ENCODE peak calls at places on chromosomes 5 and 9, in four cellular contexts. X is kidney epithelial cell, T is tibial artery, M is heart right ventricle. P is an unnamed sample.

GRCh38 chr5:123155511-123155923 is 66.5 kb downstream of the PRDM6 start:
- DNase-seq in T (no peak), M (no peak), X (no peak), P (no peak)

GRCh38 chr5:150036513-150036912 is 36.0 kb downstream of the HMGXB3 start:
- DNase-seq in T (no peak), M (no peak), X (peak), P (no peak)

GRCh38 chr9:106655966-106656365 is 207.0 kb upstream of the ZNF462 start:
- DNase-seq in M (no peak), X (peak), T (no peak), P (peak)

GRCh38 chr5:27855491-27855890 is 817.1 kb upstream of the CDH9 start:
- DNase-seq in X (peak), T (no peak), M (no peak), P (peak)

GRCh38 chr5:155959082-155959481 is 367.9 kb upstream of the SGCD start:
- DNase-seq in X (no peak), M (no peak), T (no peak), P (no peak)

GRCh38 chr9:34744295-34745221 is 34.6 kb upstream of the CCL21 start:
- DNase-seq in T (no peak), X (peak), M (no peak), P (peak)

GRCh38 chr5:87169300-87169991 is 98.2 kb upstream of the RASA1 start:
- DNase-seq in T (no peak), X (no peak), M (no peak), P (no peak)

GRCh38 chr9:99513441-99514112 is 291.5 kb downstream of the SEC61B start:
- DNase-seq in T (no peak), M (no peak), X (no peak), P (no peak)

GRCh38 chr5:140221697-140222223 is 46.8 kb downstream of the CYSTM1 start:
- DNase-seq in X (peak), T (no peak), M (no peak), P (no peak)

GRCh38 chr5:71924980-71925379 is 182.3 kb upstream of the MAP1B start:
- DNase-seq in X (no peak), T (no peak), M (no peak), P (no peak)

DNA sequence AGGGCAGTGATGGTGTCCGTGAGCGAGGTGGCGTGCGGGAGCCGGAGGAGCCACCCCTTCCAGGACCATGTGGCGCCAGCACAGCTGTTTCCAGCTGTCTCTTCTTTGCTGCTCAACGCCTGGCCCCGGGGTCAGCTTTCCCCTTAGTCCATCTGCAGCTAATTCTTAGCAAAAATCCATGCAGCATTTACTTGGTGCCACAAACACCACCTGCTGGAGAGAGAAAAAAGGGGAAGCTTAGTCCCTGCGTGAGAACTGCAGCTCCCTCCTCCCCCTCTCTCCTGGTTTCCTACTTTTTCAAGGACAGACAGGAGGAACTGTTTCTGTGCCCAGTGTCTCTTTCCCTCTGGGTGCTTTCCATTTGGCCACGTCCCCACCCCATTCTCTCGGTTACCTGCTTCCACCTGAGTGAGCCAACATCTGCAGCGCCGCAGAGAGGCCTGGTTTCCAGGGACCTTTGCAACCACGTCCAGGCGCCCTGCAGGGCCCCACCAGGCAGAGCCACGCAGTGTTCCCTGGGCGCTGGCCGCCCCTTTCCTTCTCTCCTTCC is 3.4 kb downstream of the SLC6A19 start:
- DNase-seq in T (no peak), X (no peak), M (peak), P (no peak)
- TF ChIP-seq CTCF in T (no peak), X (peak), M (no peak), P (peak)

DNA sequence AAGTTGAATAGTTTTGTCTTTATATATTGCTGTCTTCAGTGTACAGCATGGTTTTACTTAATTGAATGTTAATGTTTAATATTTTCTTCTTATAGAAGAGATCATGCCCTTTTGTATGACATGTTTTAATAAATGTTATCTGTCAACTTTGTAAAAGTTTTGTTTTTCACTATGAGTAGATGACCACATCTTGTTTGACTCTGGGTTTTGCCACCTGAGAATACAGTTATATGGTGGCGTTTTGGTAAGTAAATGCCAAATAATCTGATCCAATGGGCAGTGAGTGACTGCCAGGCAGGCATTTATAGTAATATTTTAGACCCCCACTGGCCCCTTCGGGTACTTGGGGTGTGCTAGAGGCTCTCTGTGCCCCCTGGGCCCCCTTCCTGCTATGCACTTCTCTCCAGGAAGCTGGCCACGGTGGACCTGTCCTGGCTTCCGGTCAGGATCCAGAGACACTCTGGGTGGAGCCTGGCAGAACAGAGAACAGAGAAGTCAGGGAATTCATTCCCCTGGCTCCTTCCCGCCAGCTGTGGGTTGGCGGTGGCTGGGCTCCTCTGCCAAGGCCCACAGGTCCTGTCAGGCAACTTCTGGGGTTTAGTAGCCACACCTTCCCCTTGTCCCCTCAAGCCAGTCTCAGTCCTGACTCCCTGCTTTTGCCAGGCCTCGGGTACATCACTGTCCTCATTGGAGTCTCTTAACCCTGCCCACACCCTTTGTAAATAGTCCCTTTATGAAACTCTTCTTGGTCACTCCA is 22.2 kb upstream of the ZBTB34 start:
- DNase-seq in X (no peak), M (no peak), T (no peak), P (no peak)
- TF ChIP-seq CTCF in X (no peak), M (no peak), T (no peak), P (no peak)

DNA sequence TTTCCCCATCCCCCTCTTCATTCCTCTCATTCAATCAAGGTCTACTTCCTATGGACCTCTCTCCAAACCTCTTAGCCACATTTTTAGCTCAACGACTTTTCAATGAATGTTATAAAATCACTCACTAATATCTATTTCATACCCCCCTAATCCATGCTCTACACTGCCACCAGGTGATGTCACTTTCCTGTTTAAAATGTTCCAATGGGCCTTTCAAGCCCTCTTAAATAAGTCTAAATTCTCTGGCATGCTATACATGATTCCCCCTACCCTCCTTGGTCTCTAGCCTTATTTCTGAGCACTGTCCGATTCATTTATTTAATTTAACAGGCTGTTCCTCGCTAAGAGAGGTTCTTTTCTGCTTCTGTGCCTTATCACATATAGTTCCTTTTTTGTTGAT is 9.3 kb downstream of the ABHD17B start:
- DNase-seq in T (no peak), M (no peak), X (no peak), P (no peak)
- TF ChIP-seq CTCF in T (no peak), M (no peak), X (no peak), P (no peak)

GRCh38 chr5:84453405-84453804 is 68.7 kb upstream of the EDIL3 start:
- DNase-seq in X (no peak), M (no peak), T (no peak), P (no peak)

GRCh38 chr5:84445049-84445685 is 60.5 kb upstream of the EDIL3 start:
- DNase-seq in M (no peak), T (no peak), X (no peak), P (no peak)

DNA sequence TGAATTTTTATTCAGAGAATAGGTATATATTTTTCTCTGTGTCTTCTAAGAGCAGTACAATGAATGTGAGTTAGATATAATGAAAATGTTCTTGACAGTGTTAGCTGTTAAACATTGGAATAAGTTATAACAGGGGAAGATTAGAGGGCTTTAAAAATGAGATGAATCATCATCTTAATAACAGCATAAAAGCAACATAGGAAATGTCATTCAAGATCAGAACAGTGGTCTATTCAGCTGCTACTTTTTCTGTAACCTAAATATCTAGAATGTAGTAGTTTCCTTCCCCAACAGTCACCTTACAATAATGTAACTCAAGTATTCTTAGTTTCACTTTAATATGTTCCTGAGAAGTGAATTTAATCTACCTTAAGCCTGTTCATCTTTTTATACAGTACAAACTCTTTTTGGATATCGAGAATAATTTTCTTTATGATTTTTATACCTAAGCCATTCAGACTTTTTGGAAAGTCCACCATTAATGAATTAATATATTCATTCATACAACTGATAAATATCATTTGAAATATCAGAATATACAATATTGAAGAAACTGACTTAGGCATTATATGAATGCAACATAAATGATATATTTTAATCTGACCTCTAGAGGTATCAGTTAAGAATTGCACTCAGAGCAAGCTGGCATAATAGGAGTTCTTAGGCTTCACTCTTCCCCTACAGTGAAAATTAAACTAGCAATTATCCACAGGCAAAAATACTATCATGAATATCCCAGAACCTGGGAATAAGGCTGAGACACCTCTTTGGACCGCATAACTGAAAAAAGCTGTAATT is 66.1 kb upstream of the EDIL3 start:
- DNase-seq in T (no peak), X (no peak), M (no peak), P (no peak)
- TF ChIP-seq CTCF in T (peak), X (peak), M (peak), P (peak)

GRCh38 chr5:51347704-51348103 is 35.5 kb upstream of the ISL1 start:
- DNase-seq in M (no peak), T (no peak), X (no peak), P (no peak)
- TF ChIP-seq CTCF in M (no peak), T (no peak), X (no peak), P (peak)